ENCODE peak calls at places on chromosomes 16 and 17, in five cellular contexts. One of them, this sample, is unnamed. For H3K4me1, the result is how much of the 10 kb centered on the place peaks cover.

GRCh38 chr16:23302045-23302956 is at the start of gene SCNN1B:
- DNase-seq in ovary: no peak
- DNase-seq in keratinocyte: no peak
- DNase-seq in left ventricle myocardium inferior: no peak
- DNase-seq in HCT116: no peak
- DNase-seq in this sample: no peak

GRCh38 chr16:3581392-3581791 is 4.2 kb upstream of the NLRC3 start:
- DNase-seq in keratinocyte: no peak
- DNase-seq in left ventricle myocardium inferior: no peak
- DNase-seq in ovary: no peak
- DNase-seq in HCT116: no peak
- DNase-seq in this sample: no peak

GRCh38 chr16:58127033-58127556 is 2.1 kb downstream of the CFAP20 start:
- DNase-seq in left ventricle myocardium inferior: no peak
- DNase-seq in keratinocyte: no peak
- DNase-seq in ovary: no peak
- DNase-seq in HCT116: no peak
- DNase-seq in this sample: no peak

GRCh38 chr16:10355589-10355988 is 30.3 kb upstream of the ATF7IP2 start:
- DNase-seq in left ventricle myocardium inferior: no peak
- DNase-seq in keratinocyte: no peak
- DNase-seq in HCT116: no peak
- DNase-seq in ovary: no peak
- DNase-seq in this sample: no peak

GRCh38 chr17:79936661-79937434 is 97.6 kb upstream of the CBX4 start:
- DNase-seq in ovary: no peak
- DNase-seq in HCT116: no peak
- DNase-seq in keratinocyte: no peak
- DNase-seq in left ventricle myocardium inferior: no peak
- DNase-seq in this sample: no peak

GRCh38 chr16:81494888-81495287 is 50.3 kb downstream of the CMIP start:
- DNase-seq in keratinocyte: no peak
- DNase-seq in ovary: no peak
- DNase-seq in left ventricle myocardium inferior: no peak
- DNase-seq in HCT116: no peak
- DNase-seq in this sample: no peak

GRCh38 chr17:79273660-79274059 is 199.0 kb downstream of the ENGASE start:
- DNase-seq in ovary: no peak
- DNase-seq in HCT116: no peak
- DNase-seq in keratinocyte: no peak
- DNase-seq in left ventricle myocardium inferior: no peak
- DNase-seq in this sample: no peak

GRCh38 chr16:4519274-4520058 is 19.1 kb downstream of the CDIP1 start:
- DNase-seq in keratinocyte: no peak
- DNase-seq in HCT116: no peak
- DNase-seq in left ventricle myocardium inferior: no peak
- DNase-seq in ovary: no peak
- DNase-seq in this sample: no peak

GRCh38 chr17:45845376-45846185 is 900 bp downstream of the SPPL2C start:
- DNase-seq in keratinocyte: no peak
- DNase-seq in HCT116: no peak
- DNase-seq in ovary: no peak
- DNase-seq in left ventricle myocardium inferior: no peak
- DNase-seq in this sample: no peak

GRCh38 chr16:50501251-50501650 is 46.9 kb upstream of the NKD1 start:
- DNase-seq in left ventricle myocardium inferior: no peak
- DNase-seq in HCT116: no peak
- DNase-seq in ovary: no peak
- DNase-seq in keratinocyte: no peak
- DNase-seq in this sample: no peak

GRCh38 chr16:81995651-81996050 is 15.6 kb downstream of the SDR42E1 start:
- DNase-seq in HCT116: no peak
- DNase-seq in left ventricle myocardium inferior: no peak
- DNase-seq in keratinocyte: no peak
- DNase-seq in ovary: no peak
- DNase-seq in this sample: no peak

GRCh38 chr17:48307814-48308411 is 122.1 kb downstream of the SKAP1 start:
- DNase-seq in keratinocyte: peak
- DNase-seq in left ventricle myocardium inferior: peak
- DNase-seq in HCT116: peak
- DNase-seq in ovary: no peak
- DNase-seq in this sample: peak

DNA sequence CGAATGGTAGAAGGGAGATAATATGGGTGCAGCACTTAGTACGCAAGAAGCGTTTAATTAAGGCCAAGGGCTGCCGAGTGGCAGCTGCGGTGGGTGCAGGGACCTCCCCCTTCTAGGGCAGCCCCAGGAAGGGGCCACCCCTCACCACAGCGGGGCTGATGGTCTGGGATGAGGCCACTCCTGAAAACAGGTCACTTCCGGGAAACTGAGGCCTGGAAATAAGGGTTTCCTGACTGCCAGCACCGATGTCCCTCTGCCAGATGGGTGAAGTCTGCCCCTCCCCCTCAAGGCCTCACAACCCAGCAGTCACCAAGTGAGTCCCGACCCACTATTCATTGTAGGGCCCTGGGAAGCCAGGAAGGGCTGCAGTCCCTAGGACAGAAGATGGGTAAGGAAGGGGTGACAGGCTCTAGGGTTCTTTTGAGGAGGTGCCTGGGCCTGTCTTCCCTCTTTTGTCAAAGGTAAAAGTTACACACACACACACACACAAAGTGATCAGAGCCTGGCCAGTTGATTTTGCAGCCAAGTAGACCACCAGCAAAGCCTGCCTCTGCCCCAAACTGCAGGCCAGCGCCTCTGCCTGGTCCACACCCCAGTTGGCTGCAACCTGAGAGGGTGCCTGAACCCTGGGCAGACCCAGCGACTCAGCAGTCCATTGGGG is 12.5 kb downstream of the SREBF1 start:
- DNase-seq in ovary: no peak
- DNase-seq in HCT116: no peak
- DNase-seq in left ventricle myocardium inferior: no peak
- DNase-seq in keratinocyte: no peak
- DNase-seq in this sample: no peak
- H3K4me1 ChIP-seq in ovary: under half
- H3K4me1 ChIP-seq in HCT116: half or more
- H3K4me1 ChIP-seq in left ventricle myocardium inferior: half or more
- H3K4me1 ChIP-seq in keratinocyte: half or more
- H3K4me1 ChIP-seq in this sample: under half

GRCh38 chr17:82267575-82268379 is 5.7 kb downstream of the CSNK1D start:
- DNase-seq in keratinocyte: no peak
- DNase-seq in left ventricle myocardium inferior: peak
- DNase-seq in HCT116: no peak
- DNase-seq in ovary: peak
- DNase-seq in this sample: peak

GRCh38 chr17:82270651-82271050 is 2.8 kb downstream of the CSNK1D start:
- DNase-seq in ovary: no peak
- DNase-seq in left ventricle myocardium inferior: no peak
- DNase-seq in HCT116: no peak
- DNase-seq in keratinocyte: no peak
- DNase-seq in this sample: no peak

GRCh38 chr17:82269138-82269881 is 4.2 kb downstream of the CSNK1D start:
- DNase-seq in ovary: no peak
- DNase-seq in HCT116: no peak
- DNase-seq in keratinocyte: no peak
- DNase-seq in left ventricle myocardium inferior: no peak
- DNase-seq in this sample: peak

GRCh38 chr17:82271401-82271800 is 2.1 kb downstream of the CSNK1D start:
- DNase-seq in keratinocyte: no peak
- DNase-seq in HCT116: no peak
- DNase-seq in ovary: no peak
- DNase-seq in left ventricle myocardium inferior: no peak
- DNase-seq in this sample: no peak

GRCh38 chr17:82269882-82270500 is 3.5 kb downstream of the CSNK1D start:
- DNase-seq in left ventricle myocardium inferior: no peak
- DNase-seq in keratinocyte: no peak
- DNase-seq in HCT116: no peak
- DNase-seq in ovary: no peak
- DNase-seq in this sample: peak
- H3K27ac ChIP-seq in left ventricle myocardium inferior: no peak
- H3K27ac ChIP-seq in keratinocyte: no peak
- H3K27ac ChIP-seq in HCT116: no peak
- H3K27ac ChIP-seq in ovary: no peak
- H3K27ac ChIP-seq in this sample: no peak

GRCh38 chr17:15264542-15264941 is 584 bp downstream of the PMP22 start:
- DNase-seq in HCT116: no peak
- DNase-seq in keratinocyte: no peak
- DNase-seq in left ventricle myocardium inferior: peak
- DNase-seq in ovary: no peak
- DNase-seq in this sample: no peak

GRCh38 chr17:15263680-15264079 is 1.4 kb downstream of the PMP22 start:
- DNase-seq in HCT116: no peak
- DNase-seq in keratinocyte: no peak
- DNase-seq in ovary: no peak
- DNase-seq in left ventricle myocardium inferior: no peak
- DNase-seq in this sample: no peak

GRCh38 chr17:15266325-15266950 is 1.3 kb upstream of the PMP22 start:
- DNase-seq in ovary: no peak
- DNase-seq in HCT116: no peak
- DNase-seq in left ventricle myocardium inferior: no peak
- DNase-seq in keratinocyte: no peak
- DNase-seq in this sample: no peak

GRCh38 chr17:15263206-15263579 is 1.9 kb downstream of the PMP22 start:
- DNase-seq in left ventricle myocardium inferior: peak
- DNase-seq in keratinocyte: no peak
- DNase-seq in HCT116: no peak
- DNase-seq in ovary: peak
- DNase-seq in this sample: peak

GRCh38 chr17:15265131-15265530 is at the start of gene PMP22:
- DNase-seq in left ventricle myocardium inferior: peak
- DNase-seq in HCT116: no peak
- DNase-seq in ovary: no peak
- DNase-seq in keratinocyte: no peak
- DNase-seq in this sample: peak
- TF ChIP-seq CTCF in left ventricle myocardium inferior: peak
- TF ChIP-seq CTCF in HCT116: no peak
- TF ChIP-seq CTCF in ovary: no peak
- TF ChIP-seq CTCF in keratinocyte: no peak
- TF ChIP-seq CTCF in this sample: peak

GRCh38 chr17:28951991-28952975 is 965 bp upstream of the PHF12 start:
- DNase-seq in ovary: peak
- DNase-seq in keratinocyte: peak
- DNase-seq in HCT116: peak
- DNase-seq in left ventricle myocardium inferior: peak
- DNase-seq in this sample: peak
- H3K4me1 ChIP-seq in ovary: under half
- H3K4me1 ChIP-seq in keratinocyte: under half
- H3K4me1 ChIP-seq in HCT116: under half
- H3K4me1 ChIP-seq in left ventricle myocardium inferior: half or more
- H3K4me1 ChIP-seq in this sample: under half

GRCh38 chr16:86390335-86390734 is 120.0 kb upstream of the FOXF1 start:
- DNase-seq in ovary: no peak
- DNase-seq in HCT116: no peak
- DNase-seq in keratinocyte: no peak
- DNase-seq in left ventricle myocardium inferior: no peak
- DNase-seq in this sample: no peak
- H3K27ac ChIP-seq in ovary: no peak
- H3K27ac ChIP-seq in HCT116: no peak
- H3K27ac ChIP-seq in keratinocyte: no peak
- H3K27ac ChIP-seq in left ventricle myocardium inferior: no peak
- H3K27ac ChIP-seq in this sample: no peak

DNA sequence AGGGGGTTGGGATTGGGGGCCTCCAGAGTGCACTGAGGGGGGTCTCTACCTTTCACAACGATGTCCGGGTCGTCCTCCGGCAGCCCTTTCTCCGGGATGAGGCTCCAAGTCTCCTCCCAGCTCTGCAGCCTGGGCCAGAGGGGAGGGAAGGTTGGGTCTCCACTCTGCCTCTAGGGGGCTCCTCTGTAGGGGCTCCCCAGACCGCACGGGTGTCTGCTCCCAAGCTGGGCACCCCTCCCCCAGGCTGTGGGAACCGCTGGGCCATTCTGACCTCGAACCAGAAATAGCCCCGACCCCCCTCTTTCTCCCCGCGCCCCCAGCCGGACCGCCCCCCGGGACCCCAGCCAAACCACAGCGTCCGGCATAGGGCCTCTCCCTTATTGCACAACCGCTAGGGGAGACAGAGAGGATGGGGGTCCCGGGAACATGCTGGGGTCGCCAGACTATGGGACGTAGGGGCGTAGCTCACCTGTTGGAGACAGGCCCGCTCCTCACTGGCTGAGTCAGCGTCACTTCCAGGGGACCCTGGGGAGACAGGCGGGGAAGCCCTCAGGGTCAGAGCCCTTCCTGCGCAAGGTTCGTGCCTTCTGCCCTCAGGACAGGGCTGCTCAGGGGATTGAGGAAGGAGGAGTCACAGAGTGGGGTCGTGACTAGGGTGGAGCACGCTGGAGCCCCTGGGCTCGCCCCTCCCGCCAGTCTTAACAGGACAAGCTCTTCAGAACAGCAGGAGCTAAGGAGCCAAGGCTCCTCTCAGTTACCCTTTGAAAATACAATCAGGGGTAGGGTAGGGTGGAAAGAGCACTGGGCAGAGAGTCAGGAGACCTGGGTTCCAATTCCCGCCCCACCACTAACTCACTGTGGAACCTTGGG is 2.7 kb downstream of the PLEKHH3 start:
- DNase-seq in left ventricle myocardium inferior: peak
- DNase-seq in keratinocyte: no peak
- DNase-seq in HCT116: no peak
- DNase-seq in ovary: peak
- DNase-seq in this sample: peak
- TF ChIP-seq CTCF in left ventricle myocardium inferior: peak
- TF ChIP-seq CTCF in keratinocyte: peak
- TF ChIP-seq CTCF in HCT116: peak
- TF ChIP-seq CTCF in ovary: no peak
- TF ChIP-seq CTCF in this sample: peak

GRCh38 chr17:21166599-21167265 is 40.0 kb downstream of the DHRS7B start:
- DNase-seq in HCT116: no peak
- DNase-seq in ovary: no peak
- DNase-seq in keratinocyte: no peak
- DNase-seq in left ventricle myocardium inferior: no peak
- DNase-seq in this sample: no peak

GRCh38 chr17:21164226-21165019 is 37.7 kb downstream of the DHRS7B start:
- DNase-seq in HCT116: no peak
- DNase-seq in ovary: no peak
- DNase-seq in keratinocyte: no peak
- DNase-seq in left ventricle myocardium inferior: no peak
- DNase-seq in this sample: no peak

GRCh38 chr17:21168555-21168865 is 41.7 kb downstream of the DHRS7B start:
- DNase-seq in HCT116: no peak
- DNase-seq in left ventricle myocardium inferior: no peak
- DNase-seq in keratinocyte: no peak
- DNase-seq in ovary: no peak
- DNase-seq in this sample: no peak

GRCh38 chr17:21167303-21167702 is 40.5 kb downstream of the DHRS7B start:
- DNase-seq in HCT116: no peak
- DNase-seq in ovary: no peak
- DNase-seq in keratinocyte: no peak
- DNase-seq in left ventricle myocardium inferior: no peak
- DNase-seq in this sample: no peak

GRCh38 chr17:21165922-21166598 is 39.3 kb downstream of the DHRS7B start:
- DNase-seq in ovary: no peak
- DNase-seq in left ventricle myocardium inferior: peak
- DNase-seq in keratinocyte: no peak
- DNase-seq in HCT116: no peak
- DNase-seq in this sample: peak
- H3K4me1 ChIP-seq in ovary: under half
- H3K4me1 ChIP-seq in left ventricle myocardium inferior: half or more
- H3K4me1 ChIP-seq in keratinocyte: under half
- H3K4me1 ChIP-seq in HCT116: under half
- H3K4me1 ChIP-seq in this sample: under half